ENCODE peak calls at places on chromosomes 12 and 14, in ten cellular contexts. One of them, this sample, is unnamed.

GRCh38 chr14:36509056-36509917 is 10.7 kb downstream of the NKX2-1 start:
- DNase-seq in kidney: no peak
- DNase-seq in CD8-positive, alpha-beta T cell: no peak
- DNase-seq in astrocyte: no peak
- DNase-seq in HepG2: no peak
- DNase-seq in adrenal gland: no peak
- DNase-seq in mammary epithelial cell: no peak
- DNase-seq in body of pancreas: no peak
- DNase-seq in upper lobe of right lung: no peak
- DNase-seq in H9: no peak
- DNase-seq in this sample: no peak

GRCh38 chr12:54891717-54892478 is 37.6 kb downstream of the MUCL1 start:
- DNase-seq in adrenal gland: no peak
- DNase-seq in HepG2: peak; percentile 89
- DNase-seq in upper lobe of right lung: no peak
- DNase-seq in body of pancreas: peak; percentile 25
- DNase-seq in kidney: no peak
- DNase-seq in mammary epithelial cell: no peak
- DNase-seq in astrocyte: no peak
- DNase-seq in CD8-positive, alpha-beta T cell: no peak
- DNase-seq in H9: no peak
- DNase-seq in this sample: no peak

GRCh38 chr14:35875296-35875695 is 49.2 kb downstream of the BRMS1L start:
- DNase-seq in H9: no peak
- DNase-seq in mammary epithelial cell: no peak
- DNase-seq in upper lobe of right lung: no peak
- DNase-seq in adrenal gland: no peak
- DNase-seq in CD8-positive, alpha-beta T cell: no peak
- DNase-seq in astrocyte: no peak
- DNase-seq in kidney: no peak
- DNase-seq in body of pancreas: no peak
- DNase-seq in HepG2: no peak
- DNase-seq in this sample: no peak

GRCh38 chr12:20264608-20265114 is 103.7 kb upstream of the PDE3A start:
- DNase-seq in CD8-positive, alpha-beta T cell: no peak
- DNase-seq in mammary epithelial cell: no peak
- DNase-seq in astrocyte: peak; percentile 26
- DNase-seq in kidney: no peak
- DNase-seq in H9: peak; percentile 94
- DNase-seq in HepG2: no peak
- DNase-seq in upper lobe of right lung: no peak
- DNase-seq in adrenal gland: no peak
- DNase-seq in body of pancreas: no peak
- DNase-seq in this sample: no peak

GRCh38 chr14:95156153-95156764 is 1.1 kb downstream of the DICER1 start:
- DNase-seq in adrenal gland: no peak
- DNase-seq in CD8-positive, alpha-beta T cell: no peak
- DNase-seq in kidney: no peak
- DNase-seq in HepG2: no peak
- DNase-seq in mammary epithelial cell: peak; percentile 24
- DNase-seq in body of pancreas: no peak
- DNase-seq in astrocyte: peak; percentile 16
- DNase-seq in upper lobe of right lung: no peak
- DNase-seq in H9: no peak
- DNase-seq in this sample: no peak

GRCh38 chr12:95882080-95882479 is 23.3 kb downstream of the SNRPF start:
- DNase-seq in H9: no peak
- DNase-seq in body of pancreas: no peak
- DNase-seq in mammary epithelial cell: peak; percentile 4
- DNase-seq in HepG2: no peak
- DNase-seq in astrocyte: peak; percentile 42
- DNase-seq in CD8-positive, alpha-beta T cell: no peak
- DNase-seq in upper lobe of right lung: no peak
- DNase-seq in kidney: no peak
- DNase-seq in adrenal gland: no peak
- DNase-seq in this sample: no peak

GRCh38 chr12:64236549-64236948 is 14.5 kb upstream of the KICS2 start:
- DNase-seq in mammary epithelial cell: no peak
- DNase-seq in kidney: no peak
- DNase-seq in H9: no peak
- DNase-seq in adrenal gland: no peak
- DNase-seq in body of pancreas: no peak
- DNase-seq in HepG2: no peak
- DNase-seq in astrocyte: peak; percentile 11
- DNase-seq in CD8-positive, alpha-beta T cell: no peak
- DNase-seq in upper lobe of right lung: no peak
- DNase-seq in this sample: no peak

GRCh38 chr14:37142835-37143499 is 29.4 kb downstream of the SLC25A21 start:
- DNase-seq in adrenal gland: no peak
- DNase-seq in CD8-positive, alpha-beta T cell: no peak
- DNase-seq in HepG2: peak; percentile 35
- DNase-seq in upper lobe of right lung: no peak
- DNase-seq in H9: no peak
- DNase-seq in mammary epithelial cell: peak; percentile 82
- DNase-seq in kidney: no peak
- DNase-seq in body of pancreas: no peak
- DNase-seq in astrocyte: peak; percentile 94
- DNase-seq in this sample: no peak

GRCh38 chr14:55707365-55707804 is 127.4 kb downstream of the KTN1 start:
- DNase-seq in kidney: no peak
- DNase-seq in adrenal gland: no peak
- DNase-seq in mammary epithelial cell: peak; percentile 47
- DNase-seq in H9: no peak
- DNase-seq in CD8-positive, alpha-beta T cell: no peak
- DNase-seq in HepG2: peak; percentile 31
- DNase-seq in astrocyte: peak; percentile 50
- DNase-seq in upper lobe of right lung: no peak
- DNase-seq in body of pancreas: no peak
- DNase-seq in this sample: no peak

GRCh38 chr12:27865421-27865820 is 85.4 kb upstream of the MANSC4 start:
- DNase-seq in adrenal gland: no peak
- DNase-seq in HepG2: no peak
- DNase-seq in kidney: no peak
- DNase-seq in H9: no peak
- DNase-seq in astrocyte: peak; percentile 70
- DNase-seq in upper lobe of right lung: no peak
- DNase-seq in mammary epithelial cell: peak; percentile 75
- DNase-seq in CD8-positive, alpha-beta T cell: no peak
- DNase-seq in body of pancreas: no peak
- DNase-seq in this sample: no peak

GRCh38 chr12:77062846-77063461 is 2.4 kb downstream of the E2F7 start:
- DNase-seq in adrenal gland: no peak
- DNase-seq in kidney: no peak
- DNase-seq in mammary epithelial cell: no peak
- DNase-seq in HepG2: no peak
- DNase-seq in upper lobe of right lung: no peak
- DNase-seq in astrocyte: peak; percentile 96
- DNase-seq in body of pancreas: no peak
- DNase-seq in H9: no peak
- DNase-seq in CD8-positive, alpha-beta T cell: no peak
- DNase-seq in this sample: no peak
- H3K27ac ChIP-seq in adrenal gland: no peak overlapping the region
- H3K27ac ChIP-seq in kidney: no peak overlapping the region
- H3K27ac ChIP-seq in mammary epithelial cell: no peak overlapping the region
- H3K27ac ChIP-seq in HepG2: no peak overlapping the region
- H3K27ac ChIP-seq in upper lobe of right lung: no peak overlapping the region
- H3K27ac ChIP-seq in astrocyte: peak overlapping the region; percentile 89
- H3K27ac ChIP-seq in body of pancreas: no peak overlapping the region
- H3K27ac ChIP-seq in H9: no peak overlapping the region
- H3K27ac ChIP-seq in CD8-positive, alpha-beta T cell: no peak overlapping the region
- H3K27ac ChIP-seq in this sample: no peak overlapping the region

DNA sequence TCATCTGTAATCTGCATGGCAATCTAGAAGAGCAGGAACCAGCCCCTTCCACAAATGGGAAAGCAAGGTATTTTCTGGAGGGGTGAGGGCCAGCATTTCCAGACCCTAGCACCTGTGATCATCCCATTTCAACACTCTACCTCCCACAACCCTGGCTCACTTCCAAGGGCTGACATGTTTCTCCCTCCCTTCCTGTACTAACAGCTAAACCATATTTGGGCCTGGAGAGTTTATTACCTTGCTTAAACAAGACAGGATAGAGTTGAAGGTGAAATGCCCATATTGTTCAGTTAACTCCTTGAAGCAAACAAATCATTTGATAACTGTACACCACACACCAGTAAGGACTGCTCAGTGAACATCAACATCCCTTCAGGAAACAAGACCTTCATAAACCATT is 158.4 kb downstream of the PPM1H start:
- DNase-seq in HepG2: no peak
- DNase-seq in H9: no peak
- DNase-seq in mammary epithelial cell: no peak
- DNase-seq in upper lobe of right lung: no peak
- DNase-seq in body of pancreas: no peak
- DNase-seq in adrenal gland: no peak
- DNase-seq in kidney: no peak
- DNase-seq in astrocyte: no peak
- DNase-seq in CD8-positive, alpha-beta T cell: no peak
- DNase-seq in this sample: no peak
- H3K4me1 ChIP-seq in HepG2: peaks cover 27% of the 10 kb centered on the region
- H3K4me1 ChIP-seq in H9: no peaks in the 10 kb centered on the region
- H3K4me1 ChIP-seq in mammary epithelial cell: peaks cover 3% of the 10 kb centered on the region
- H3K4me1 ChIP-seq in upper lobe of right lung: no peaks in the 10 kb centered on the region
- H3K4me1 ChIP-seq in body of pancreas: no peaks in the 10 kb centered on the region
- H3K4me1 ChIP-seq in adrenal gland: no peaks in the 10 kb centered on the region
- H3K4me1 ChIP-seq in kidney: no peaks in the 10 kb centered on the region
- H3K4me1 ChIP-seq in astrocyte: peaks cover 4% of the 10 kb centered on the region
- H3K4me1 ChIP-seq in CD8-positive, alpha-beta T cell: no peaks in the 10 kb centered on the region
- H3K4me1 ChIP-seq in this sample: peaks cover 12% of the 10 kb centered on the region

DNA sequence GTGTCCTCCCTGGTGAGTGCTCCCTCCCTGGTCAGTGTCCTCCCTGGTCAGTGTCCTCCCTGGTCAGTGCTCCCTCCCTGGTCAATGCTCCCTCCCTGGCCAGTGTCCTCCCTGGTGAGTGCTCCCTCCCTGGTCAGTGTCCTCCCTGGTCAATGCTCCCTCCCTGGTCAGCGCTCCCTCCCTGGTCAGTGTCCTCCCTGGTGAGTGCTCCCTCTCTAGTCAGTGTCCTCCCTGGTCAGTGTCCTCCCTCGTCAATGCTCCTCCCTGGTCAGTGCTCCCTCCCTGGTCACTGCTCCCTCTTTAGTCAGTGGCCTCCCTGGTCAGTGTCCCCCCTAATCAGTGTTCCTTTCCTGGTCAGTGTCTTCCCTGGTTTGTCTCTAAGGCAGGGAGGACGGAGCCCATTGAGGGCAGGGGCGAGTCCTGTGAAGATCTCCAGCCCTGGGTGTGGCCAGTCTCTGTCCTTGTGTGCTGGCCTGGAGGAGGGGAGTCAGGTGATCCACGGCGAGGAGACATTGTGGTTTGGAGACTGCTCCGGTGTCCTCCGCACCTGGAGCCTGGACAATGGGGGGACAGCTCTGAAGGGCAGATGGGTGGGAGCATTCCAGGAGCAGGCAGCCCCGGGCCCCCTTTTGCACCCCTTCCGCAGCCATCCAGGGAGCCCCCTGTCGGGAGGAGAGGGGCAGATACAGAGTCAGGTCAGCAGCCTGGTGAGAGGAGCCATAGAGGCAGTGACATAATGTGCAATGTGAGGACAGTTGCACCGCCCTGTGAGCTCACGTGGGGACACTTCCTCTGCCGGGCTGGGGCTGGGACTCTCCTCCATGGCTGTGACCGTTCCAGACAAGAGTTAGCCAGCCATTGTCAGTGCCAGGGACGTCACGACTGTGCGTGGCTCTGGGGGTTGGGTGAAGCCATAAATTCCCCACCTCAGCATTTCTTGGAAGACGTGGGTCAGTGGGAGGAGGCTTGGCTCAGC is 93.4 kb downstream of the ADGRD1 start:
- DNase-seq in astrocyte: no peak
- DNase-seq in CD8-positive, alpha-beta T cell: no peak
- DNase-seq in adrenal gland: no peak
- DNase-seq in HepG2: no peak
- DNase-seq in body of pancreas: no peak
- DNase-seq in mammary epithelial cell: no peak
- DNase-seq in kidney: peak; percentile 57
- DNase-seq in H9: no peak
- DNase-seq in upper lobe of right lung: peak; percentile 68
- DNase-seq in this sample: peak; percentile 62
- TF ChIP-seq CTCF in astrocyte: no peak
- TF ChIP-seq CTCF in CD8-positive, alpha-beta T cell: no peak
- TF ChIP-seq CTCF in adrenal gland: no peak
- TF ChIP-seq CTCF in HepG2: peak; percentile 9
- TF ChIP-seq CTCF in body of pancreas: no peak
- TF ChIP-seq CTCF in mammary epithelial cell: no peak
- TF ChIP-seq CTCF in kidney: no peak
- TF ChIP-seq CTCF in H9: no peak
- TF ChIP-seq CTCF in upper lobe of right lung: no peak
- TF ChIP-seq CTCF in this sample: no peak

DNA sequence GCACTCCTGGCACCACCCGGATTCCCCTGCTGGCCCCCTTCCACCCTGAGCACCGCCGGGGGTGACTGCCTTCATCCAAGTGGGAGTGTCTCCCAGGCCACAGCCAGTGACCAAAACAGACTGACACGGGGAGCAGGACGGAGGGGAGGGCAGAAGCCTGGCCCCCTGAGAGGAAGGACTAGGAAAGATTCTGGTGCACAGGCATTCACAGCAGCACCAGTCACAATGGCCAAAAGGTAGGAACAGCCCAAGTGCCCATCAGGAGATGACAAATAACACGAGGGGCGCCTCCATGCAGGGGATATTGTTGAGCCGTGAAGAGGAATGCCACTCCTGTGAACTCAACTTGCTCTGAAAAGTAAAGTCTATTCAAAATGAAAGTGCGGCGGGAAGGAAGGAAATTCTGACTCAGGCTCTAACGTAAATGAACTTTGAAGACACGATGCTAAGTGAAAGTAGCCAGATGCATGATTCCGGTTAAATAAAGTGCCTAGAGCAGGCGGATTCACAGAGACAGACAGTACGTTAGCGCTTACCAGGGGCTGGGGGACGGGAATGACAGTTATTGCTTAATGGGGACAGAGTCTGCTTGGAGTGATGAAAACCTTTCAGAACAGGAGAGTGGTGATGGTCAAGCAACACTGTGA is 146.1 kb upstream of the NCOR2 start:
- DNase-seq in astrocyte: peak; percentile 93
- DNase-seq in H9: no peak
- DNase-seq in kidney: no peak
- DNase-seq in HepG2: no peak
- DNase-seq in upper lobe of right lung: no peak
- DNase-seq in mammary epithelial cell: no peak
- DNase-seq in CD8-positive, alpha-beta T cell: peak; percentile 32
- DNase-seq in body of pancreas: peak; percentile 69
- DNase-seq in adrenal gland: peak; percentile 75
- DNase-seq in this sample: no peak
- H3K27ac ChIP-seq in astrocyte: peak overlapping the region; percentile 58
- H3K27ac ChIP-seq in H9: no peak overlapping the region
- H3K27ac ChIP-seq in kidney: peak overlapping the region; percentile 84
- H3K27ac ChIP-seq in HepG2: no peak overlapping the region
- H3K27ac ChIP-seq in upper lobe of right lung: peak overlapping the region; percentile 89
- H3K27ac ChIP-seq in mammary epithelial cell: no peak overlapping the region
- H3K27ac ChIP-seq in CD8-positive, alpha-beta T cell: no peak overlapping the region
- H3K27ac ChIP-seq in body of pancreas: peak overlapping the region; percentile 78
- H3K27ac ChIP-seq in adrenal gland: peak overlapping the region; percentile 71
- H3K27ac ChIP-seq in this sample: peak overlapping the region; percentile 92

GRCh38 chr12:105993766-105994165 is 145.0 kb downstream of the NUAK1 start:
- DNase-seq in adrenal gland: no peak
- DNase-seq in CD8-positive, alpha-beta T cell: no peak
- DNase-seq in upper lobe of right lung: no peak
- DNase-seq in body of pancreas: no peak
- DNase-seq in kidney: no peak
- DNase-seq in H9: no peak
- DNase-seq in mammary epithelial cell: no peak
- DNase-seq in HepG2: no peak
- DNase-seq in astrocyte: no peak
- DNase-seq in this sample: no peak
- H3K4me1 ChIP-seq in adrenal gland: no peaks in the 10 kb centered on the region
- H3K4me1 ChIP-seq in CD8-positive, alpha-beta T cell: no peaks in the 10 kb centered on the region
- H3K4me1 ChIP-seq in upper lobe of right lung: no peaks in the 10 kb centered on the region
- H3K4me1 ChIP-seq in body of pancreas: no peaks in the 10 kb centered on the region
- H3K4me1 ChIP-seq in kidney: no peaks in the 10 kb centered on the region
- H3K4me1 ChIP-seq in H9: peaks cover 3% of the 10 kb centered on the region
- H3K4me1 ChIP-seq in mammary epithelial cell: no peaks in the 10 kb centered on the region
- H3K4me1 ChIP-seq in HepG2: no peaks in the 10 kb centered on the region
- H3K4me1 ChIP-seq in astrocyte: peaks cover 11% of the 10 kb centered on the region
- H3K4me1 ChIP-seq in this sample: no peaks in the 10 kb centered on the region